ENCODE peak calls at places on chromosomes 11 and 22, in ten cellular contexts. L is CD4-positive, alpha-beta T cell; B is ovary; S is cardiac muscle cell; Y is CD8-positive, alpha-beta memory T cell; C is stomach; G is uterus; J is breast epithelium; I is A549; K is neuronal stem cell. O is an unnamed sample.

GRCh38 chr11:122114976-122115375 is 1.0 kb downstream of the BLID start:
- DNase-seq in L (no peak), B (no peak), S (no peak), Y (no peak), C (no peak), G (no peak), J (no peak), I (no peak), K (no peak), O (no peak)

GRCh38 chr11:125903753-125904659 is at the start of gene DDX25:
- DNase-seq in L (no peak), B (peak; percentile 49), S (peak; percentile 69), Y (peak; percentile 13), C (no peak), G (no peak), J (no peak), I (no peak), K (peak; percentile 51), O (peak; percentile 45)

GRCh38 chr11:120221115-120221752 is 10.4 kb downstream of the OAF start:
- DNase-seq in L (no peak), B (no peak), S (no peak), Y (no peak), C (peak; percentile 75), G (no peak), J (no peak), I (no peak), K (no peak), O (no peak)

GRCh38 chr11:109914809-109915653 is 178.2 kb upstream of the ZC3H12C start:
- DNase-seq in L (no peak), B (no peak), S (no peak), Y (no peak), C (no peak), G (no peak), J (no peak), I (no peak), K (no peak), O (no peak)

GRCh38 chr11:5204787-5205186 is 4.3 kb upstream of the OR51V1 start:
- DNase-seq in L (no peak), B (no peak), S (peak; percentile 63), Y (no peak), C (no peak), G (no peak), J (no peak), I (peak; percentile 64), K (peak; percentile 44), O (no peak)

GRCh38 chr11:31967404-31967950 is 123.4 kb upstream of the RCN1 start:
- DNase-seq in L (no peak), B (no peak), S (no peak), Y (no peak), C (no peak), G (no peak), J (no peak), I (no peak), K (no peak), O (no peak)

GRCh38 chr22:37018815-37019308 is 385 bp downstream of the TST start:
- DNase-seq in L (no peak), B (peak; percentile 86), S (peak; percentile 61), Y (no peak), C (peak; percentile 67), G (peak; percentile 78), J (no peak), I (no peak), K (peak; percentile 40), O (peak; percentile 46)

GRCh38 chr11:77407613-77408012 is 66.3 kb downstream of the PAK1 start:
- DNase-seq in L (no peak), B (no peak), S (peak; percentile 11), Y (no peak), C (peak; percentile 85), G (peak; percentile 35), J (peak; percentile 49), I (peak; percentile 17), K (no peak), O (no peak)

GRCh38 chr11:71181566-71181965 is 70.8 kb downstream of the SHANK2 start:
- DNase-seq in L (no peak), B (no peak), S (no peak), Y (no peak), C (no peak), G (no peak), J (no peak), I (no peak), K (no peak), O (no peak)

GRCh38 chr11:336666-337002 is 16.0 kb upstream of the IFITM3 start:
- DNase-seq in L (no peak), B (no peak), S (no peak), Y (no peak), C (no peak), G (peak; percentile 13), J (no peak), I (no peak), K (no peak), O (no peak)

GRCh38 chr22:44906999-44907644 is 102.7 kb downstream of the PHF21B start:
- DNase-seq in L (no peak), B (no peak), S (no peak), Y (no peak), C (no peak), G (no peak), J (no peak), I (no peak), K (no peak), O (no peak)

GRCh38 chr11:66539526-66539925 is 6.3 kb downstream of the ZDHHC24 start:
- DNase-seq in L (no peak), B (no peak), S (no peak), Y (no peak), C (no peak), G (no peak), J (no peak), I (no peak), K (no peak), O (no peak)

GRCh38 chr11:74577624-74578396 is 14.6 kb upstream of the POLD3 start:
- DNase-seq in L (no peak), B (no peak), S (peak; percentile 21), Y (no peak), C (no peak), G (no peak), J (no peak), I (no peak), K (no peak), O (no peak)

GRCh38 chr11:129372609-129373488 is 2.8 kb upstream of the BARX2 start:
- DNase-seq in L (no peak), B (no peak), S (peak; percentile 25), Y (no peak), C (no peak), G (no peak), J (no peak), I (no peak), K (peak; percentile 31), O (no peak)

DNA sequence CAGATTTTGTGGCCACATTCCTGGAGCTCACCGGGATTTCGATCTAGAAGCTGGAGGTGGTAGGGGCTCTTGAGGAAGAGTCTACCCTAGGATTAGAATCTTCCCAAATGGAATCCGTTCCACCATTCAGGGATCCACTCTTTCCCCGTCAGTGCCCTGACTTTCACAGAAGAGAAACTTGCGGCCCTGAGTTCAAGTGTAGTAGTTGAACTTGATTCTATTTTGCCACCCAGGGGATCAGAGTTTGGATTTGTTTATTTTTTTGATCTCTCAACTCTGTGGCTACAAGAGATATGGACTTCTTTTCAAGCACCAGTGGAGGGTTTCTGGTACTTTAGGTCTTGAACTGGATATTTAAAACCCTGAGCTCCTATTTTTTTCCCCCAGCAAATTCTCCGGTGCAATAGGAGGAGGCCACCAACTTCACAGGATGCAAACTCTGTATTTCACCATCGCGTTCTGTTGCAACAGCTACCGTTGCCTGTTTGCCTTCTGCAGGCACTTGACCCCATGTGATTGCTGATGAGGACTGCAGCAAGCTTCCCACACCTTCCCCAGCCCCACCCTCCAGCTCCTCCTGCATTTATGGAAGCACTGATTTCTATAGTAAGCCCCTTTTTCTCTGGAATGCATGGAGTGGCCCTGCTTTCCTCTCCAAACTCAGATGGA is 14.8 kb upstream of the MRGPRF start:
- DNase-seq in L (no peak), B (no peak), S (no peak), Y (no peak), C (no peak), G (no peak), J (no peak), I (no peak), K (no peak), O (no peak)
- H3K27ac ChIP-seq in L (no peak overlapping the region), B (no peak overlapping the region), S (peak overlapping the region; percentile 65), Y (no peak overlapping the region), C (no peak overlapping the region), G (no peak overlapping the region), J (no peak overlapping the region), I (no peak overlapping the region), K (no peak overlapping the region), O (no peak overlapping the region)

GRCh38 chr22:50017701-50018224 is 5.2 kb upstream of the IL17REL start:
- DNase-seq in L (no peak), B (no peak), S (no peak), Y (no peak), C (no peak), G (no peak), J (no peak), I (no peak), K (no peak), O (no peak)
- H3K27ac ChIP-seq in L (no peak overlapping the region), B (no peak overlapping the region), S (no peak overlapping the region), Y (no peak overlapping the region), C (peak overlapping the region; percentile 6), G (no peak overlapping the region), J (no peak overlapping the region), I (no peak overlapping the region), K (no peak overlapping the region), O (no peak overlapping the region)

GRCh38 chr22:30267382-30268302 is 991 bp upstream of the OSM start:
- DNase-seq in L (no peak), B (no peak), S (no peak), Y (peak; percentile 64), C (no peak), G (no peak), J (no peak), I (no peak), K (no peak), O (no peak)
- H3K27ac ChIP-seq in L (peak overlapping the region; percentile 90), B (no peak overlapping the region), S (no peak overlapping the region), Y (peak overlapping the region; percentile 88), C (peak overlapping the region; percentile 85), G (no peak overlapping the region), J (no peak overlapping the region), I (no peak overlapping the region), K (no peak overlapping the region), O (peak overlapping the region; percentile 6)

GRCh38 chr22:22834204-22834603 is 53.4 kb upstream of the IGLL5 start:
- DNase-seq in L (no peak), B (no peak), S (no peak), Y (no peak), C (no peak), G (no peak), J (no peak), I (no peak), K (no peak), O (no peak)

GRCh38 chr22:22833059-22833458 is 54.6 kb upstream of the IGLL5 start:
- DNase-seq in L (no peak), B (no peak), S (no peak), Y (no peak), C (no peak), G (no peak), J (no peak), I (no peak), K (no peak), O (no peak)

GRCh38 chr22:22835242-22835641 is 52.4 kb upstream of the IGLL5 start:
- DNase-seq in L (no peak), B (no peak), S (no peak), Y (no peak), C (no peak), G (no peak), J (no peak), I (no peak), K (no peak), O (no peak)

GRCh38 chr22:22834783-22835182 is 52.8 kb upstream of the IGLL5 start:
- DNase-seq in L (no peak), B (no peak), S (no peak), Y (no peak), C (no peak), G (no peak), J (no peak), I (no peak), K (no peak), O (no peak)

GRCh38 chr22:22833488-22833887 is 54.1 kb upstream of the IGLL5 start:
- DNase-seq in L (no peak), B (no peak), S (no peak), Y (no peak), C (no peak), G (no peak), J (no peak), I (no peak), K (no peak), O (no peak)
- H3K27ac ChIP-seq in L (no peak overlapping the region), B (no peak overlapping the region), S (no peak overlapping the region), Y (no peak overlapping the region), C (no peak overlapping the region), G (no peak overlapping the region), J (no peak overlapping the region), I (no peak overlapping the region), K (no peak overlapping the region), O (no peak overlapping the region)